ENCODE peak calls at places on chromosome 4, in ten cellular contexts. C is SK-N-SH, D is suprapubic skin, V is K562, Y is sigmoid colon, Q is spleen, S is stomach, F is prostate gland, J is HCT116, K is GM23338. M is an unnamed sample.

GRCh38 chr4:6613676-6614651 is 26.5 kb upstream of the MRFAP1 start:
- DNase-seq in J (no peak), S (no peak), D (no peak), Y (no peak), V (no peak), Q (peak; percentile 66), F (no peak), C (no peak), K (no peak), M (no peak)

GRCh38 chr4:78184584-78184983 is 127.5 kb downstream of the FRAS1 start:
- DNase-seq in D (no peak), F (no peak), V (no peak), K (no peak), Y (no peak), C (no peak), J (no peak), Q (no peak), S (no peak), M (no peak)

GRCh38 chr4:106329027-106329618 is 12.8 kb downstream of the AIMP1 start:
- DNase-seq in F (no peak), S (no peak), D (no peak), J (peak; percentile 28), V (peak; percentile 31), Y (no peak), Q (no peak), K (peak; percentile 66), C (peak; percentile 44), M (no peak)

GRCh38 chr4:52704133-52704532 is 45.0 kb upstream of the USP46 start:
- DNase-seq in D (no peak), Q (no peak), C (no peak), Y (no peak), K (no peak), F (no peak), S (no peak), J (no peak), V (no peak), M (no peak)

GRCh38 chr4:64417974-64418373 is 8.7 kb upstream of the TECRL start:
- DNase-seq in J (no peak), Y (no peak), C (no peak), Q (no peak), V (no peak), D (no peak), S (no peak), K (no peak), F (peak; percentile 44), M (no peak)

GRCh38 chr4:83075696-83076095 is 38.8 kb downstream of the PLAC8 start:
- DNase-seq in F (no peak), V (no peak), Y (no peak), C (no peak), K (no peak), J (no peak), S (no peak), D (no peak), Q (no peak), M (no peak)

GRCh38 chr4:143700060-143700419 is 435 bp downstream of the FREM3 start:
- DNase-seq in J (no peak), S (no peak), V (no peak), D (no peak), Y (peak; percentile 71), K (peak; percentile 61), F (no peak), C (peak; percentile 15), Q (peak; percentile 67), M (no peak)

GRCh38 chr4:10128761-10129160 is 12.2 kb upstream of the WDR1 start:
- DNase-seq in F (no peak), K (no peak), D (no peak), J (no peak), Q (no peak), V (no peak), S (no peak), Y (no peak), C (no peak), M (no peak)

GRCh38 chr4:98566491-98567008 is 91.9 kb downstream of the TSPAN5 start:
- DNase-seq in V (no peak), D (no peak), Y (peak; percentile 66), F (no peak), C (no peak), K (no peak), Q (no peak), J (no peak), S (no peak), M (no peak)

GRCh38 chr4:123443401-123444297 is 47.1 kb downstream of the SPRY1 start:
- DNase-seq in J (no peak), F (no peak), K (peak; percentile 32), Y (no peak), C (peak; percentile 20), Q (no peak), D (no peak), V (no peak), S (no peak), M (peak; percentile 19)

GRCh38 chr4:15040916-15041463 is 38.7 kb downstream of the CPEB2 start:
- DNase-seq in Y (no peak), S (no peak), D (no peak), K (peak; percentile 3), F (no peak), Q (no peak), C (no peak), J (no peak), V (no peak), M (no peak)
- H3K27ac ChIP-seq in Y (peak overlapping the region; percentile 27), S (peak overlapping the region; percentile 52), D (no peak overlapping the region), K (no peak overlapping the region), F (no peak overlapping the region), Q (no peak overlapping the region), C (no peak overlapping the region), J (no peak overlapping the region), V (no peak overlapping the region), M (no peak overlapping the region)

DNA sequence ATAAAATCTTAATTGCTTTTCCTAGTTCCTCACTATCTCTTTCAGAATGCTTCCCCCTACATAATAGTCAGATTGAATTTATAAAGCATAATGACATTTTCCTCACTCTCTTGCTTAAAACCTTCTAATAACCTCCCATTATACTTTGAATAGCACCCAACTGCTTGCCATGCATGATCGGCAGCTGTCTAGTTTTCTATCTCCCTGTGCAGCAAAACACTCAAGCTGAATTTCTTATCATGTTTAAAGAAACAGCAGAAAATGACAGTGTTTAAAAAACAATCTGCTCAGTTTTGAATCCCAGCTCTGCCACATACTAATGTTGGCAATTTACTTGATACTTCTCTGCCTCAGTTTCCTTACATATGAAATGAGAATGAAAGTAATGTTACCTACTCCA is 947.1 kb upstream of the HS3ST1 start:
- DNase-seq in Q (no peak), J (no peak), Y (no peak), S (no peak), C (no peak), K (no peak), V (no peak), F (no peak), D (no peak), M (no peak)
- TF ChIP-seq POLR2AphosphoS5 in Q (no peak), J (no peak), Y (no peak), S (no peak), C (no peak), K (no peak), V (no peak), F (no peak), D (no peak), M (no peak)

DNA sequence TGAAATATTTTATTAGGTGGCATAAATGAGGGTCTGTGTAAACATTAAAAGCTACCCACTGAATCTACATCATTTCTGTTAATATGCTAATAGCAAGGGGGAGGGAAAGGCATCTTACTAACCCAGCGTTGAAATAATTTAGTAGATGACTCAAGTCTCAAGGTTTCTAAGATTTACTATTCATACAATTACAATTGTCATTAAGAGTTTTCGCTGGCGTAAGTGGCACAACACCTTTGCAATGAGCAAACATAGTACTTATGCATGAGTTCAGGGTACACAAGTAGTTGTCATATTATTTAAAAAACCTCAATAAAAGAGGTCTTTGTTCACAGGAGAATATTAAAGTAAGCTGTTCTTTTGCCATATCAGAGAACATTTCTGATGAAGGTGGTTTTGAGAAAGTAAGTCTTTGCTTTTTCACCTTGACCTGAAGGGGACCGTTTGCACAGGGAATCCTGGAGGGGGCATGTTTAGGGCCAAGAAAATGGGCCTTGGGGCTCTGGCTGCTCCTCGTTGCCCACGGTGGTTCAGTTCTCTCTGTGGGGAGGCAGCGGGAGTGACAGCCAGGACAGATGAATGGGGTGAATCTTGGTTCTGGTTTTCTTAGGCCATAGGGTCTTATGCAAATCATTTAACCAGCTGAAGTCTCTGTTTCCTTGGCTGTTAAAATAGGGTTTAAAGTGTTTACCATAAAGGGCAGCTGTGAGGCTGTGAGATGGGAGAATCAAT is 4.4 kb upstream of the RHOH start:
- DNase-seq in K (no peak), F (no peak), S (no peak), J (no peak), D (no peak), C (no peak), Y (no peak), Q (no peak), V (no peak), M (peak; percentile 32)
- H3K4me3 ChIP-seq in K (no peak overlapping the region), F (no peak overlapping the region), S (no peak overlapping the region), J (no peak overlapping the region), D (no peak overlapping the region), C (no peak overlapping the region), Y (no peak overlapping the region), Q (peak overlapping the region; percentile 1), V (no peak overlapping the region), M (no peak overlapping the region)

GRCh38 chr4:37586194-37586593 is 100.0 kb downstream of the RELL1 start:
- DNase-seq in J (no peak), Q (no peak), Y (no peak), D (no peak), F (no peak), S (no peak), K (no peak), V (no peak), C (no peak), M (no peak)
- H3K27ac ChIP-seq in J (no peak overlapping the region), Q (no peak overlapping the region), Y (no peak overlapping the region), D (no peak overlapping the region), F (no peak overlapping the region), S (no peak overlapping the region), K (no peak overlapping the region), V (no peak overlapping the region), C (no peak overlapping the region), M (no peak overlapping the region)

GRCh38 chr4:155800685-155801343 is 42.0 kb downstream of the GUCY1B1 start:
- DNase-seq in C (no peak), Q (no peak), K (no peak), S (no peak), J (no peak), Y (no peak), D (no peak), V (no peak), F (no peak), M (no peak)

GRCh38 chr4:155802573-155802972 is 43.8 kb downstream of the GUCY1B1 start:
- DNase-seq in S (no peak), C (no peak), Y (peak; percentile 70), Q (no peak), K (no peak), F (no peak), V (peak; percentile 2), D (no peak), J (no peak), M (no peak)

GRCh38 chr4:155799106-155799793 is 40.4 kb downstream of the GUCY1B1 start:
- DNase-seq in C (no peak), S (no peak), K (no peak), D (no peak), F (no peak), J (no peak), Y (no peak), V (no peak), Q (no peak), M (no peak)

GRCh38 chr4:155796031-155796430 is 37.2 kb downstream of the GUCY1B1 start:
- DNase-seq in S (no peak), C (peak; percentile 15), Y (no peak), D (no peak), F (no peak), V (no peak), K (peak; percentile 53), J (peak; percentile 28), Q (no peak), M (no peak)

GRCh38 chr4:155799794-155800123 is 40.9 kb downstream of the GUCY1B1 start:
- DNase-seq in S (no peak), Y (no peak), K (no peak), V (no peak), Q (no peak), C (no peak), F (no peak), D (no peak), J (no peak), M (no peak)
- TF ChIP-seq POLR2AphosphoS5 in S (no peak), Y (no peak), K (no peak), V (no peak), Q (no peak), C (no peak), F (no peak), D (no peak), J (no peak), M (no peak)

M was measured in transverse colon.